ENCODE peak calls at places on chromosomes 11 and 22, in ten cellular contexts. H, J, T, G, X, E, Q, K, P and W are unnamed samples. For H3K4me1, the result is how much of the 10 kb centered on the place peaks cover.

GRCh38 chr22:41197808-41198585 is 7.1 kb upstream of the L3MBTL2 start:
- DNase-seq in G (no peak), H (peak), T (no peak), X (no peak), K (peak), P (peak), E (peak), Q (peak), J (no peak), W (peak)

GRCh38 chr11:279966-280761 is 2.0 kb downstream of the NLRP6 start:
- DNase-seq in G (no peak), T (no peak), H (peak), P (peak), K (peak), J (no peak), X (no peak), Q (peak), E (peak), W (no peak)

GRCh38 chr22:19870153-19871022 is 15.7 kb upstream of the GNB1L start:
- DNase-seq in J (no peak), E (peak), X (no peak), P (no peak), T (no peak), K (peak), G (peak), Q (no peak), H (peak), W (no peak)

GRCh38 chr11:123426766-123427165 is 3.3 kb upstream of the GRAMD1B start:
- DNase-seq in H (no peak), G (no peak), Q (no peak), J (no peak), K (no peak), T (no peak), P (no peak), E (no peak), X (no peak), W (no peak)

GRCh38 chr11:1998290-1998689 is 648 bp upstream of the H19 start:
- DNase-seq in J (no peak), H (no peak), G (no peak), T (no peak), K (no peak), Q (no peak), E (no peak), X (no peak), P (no peak), W (no peak)

GRCh38 chr11:125110996-125111340 is 458 bp downstream of the TMEM218 start:
- DNase-seq in G (peak), E (no peak), J (no peak), Q (no peak), P (peak), H (no peak), X (no peak), K (no peak), T (no peak), W (no peak)

GRCh38 chr11:2262301-2263011 is 7.9 kb downstream of the ASCL2 start:
- DNase-seq in P (no peak), E (no peak), J (no peak), K (no peak), H (peak), X (no peak), T (no peak), Q (no peak), G (no peak), W (no peak)

GRCh38 chr11:126837581-126837980 is 163.0 kb downstream of the KIRREL3 start:
- DNase-seq in H (no peak), G (no peak), J (no peak), X (no peak), K (no peak), P (no peak), T (no peak), Q (no peak), E (no peak), W (no peak)

GRCh38 chr11:102390667-102391449 is 43.8 kb downstream of the BIRC2 start:
- DNase-seq in G (peak), Q (peak), X (peak), J (no peak), T (peak), E (no peak), H (no peak), P (peak), K (peak), W (peak)

GRCh38 chr11:28657378-28658030 is 549.3 kb downstream of the METTL15 start:
- DNase-seq in X (no peak), T (no peak), K (no peak), P (no peak), G (no peak), H (no peak), Q (peak), E (no peak), J (no peak), W (no peak)

GRCh38 chr11:66136752-66137123 is 66.7 kb downstream of the PACS1 start:
- DNase-seq in G (peak), K (no peak), Q (peak), J (no peak), T (no peak), H (no peak), E (no peak), X (no peak), P (no peak), W (no peak)

GRCh38 chr22:20430641-20431519 is 6.7 kb downstream of the SCARF2 start:
- DNase-seq in J (no peak), X (no peak), H (peak), P (peak), K (no peak), G (no peak), T (peak), Q (peak), E (peak), W (peak)

GRCh38 chr22:20773793-20774212 is at the start of gene SERPIND1:
- DNase-seq in J (no peak), P (no peak), H (no peak), T (no peak), K (no peak), G (peak), Q (no peak), E (no peak), X (no peak), W (no peak)

GRCh38 chr11:70067591-70068341 is 10.4 kb upstream of the ANO1 start:
- DNase-seq in T (peak), E (no peak), G (no peak), J (no peak), P (no peak), H (no peak), X (peak), Q (no peak), K (no peak), W (no peak)

GRCh38 chr11:19739872-19740271 is 27.2 kb downstream of the NAV2 start:
- DNase-seq in K (no peak), J (no peak), G (peak), X (no peak), T (no peak), E (no peak), H (no peak), Q (peak), P (peak), W (no peak)

GRCh38 chr11:103659138-103659734 is 377.2 kb upstream of the DDI1 start:
- DNase-seq in T (peak), Q (peak), H (no peak), J (no peak), P (no peak), K (no peak), E (no peak), G (no peak), X (no peak), W (no peak)

GRCh38 chr11:2461253-2462091 is 16.7 kb downstream of the KCNQ1 start:
- DNase-seq in E (no peak), J (no peak), T (no peak), H (no peak), K (peak), Q (no peak), P (no peak), X (no peak), G (no peak), W (peak)

GRCh38 chr11:86068138-86068861 is 584 bp downstream of the PICALM start:
- DNase-seq in Q (no peak), E (no peak), H (no peak), J (no peak), K (peak), G (peak), X (peak), T (no peak), P (peak), W (peak)

GRCh38 chr11:118790357-118791014 is 478 bp downstream of the DDX6 start:
- DNase-seq in K (peak), H (peak), X (peak), P (peak), G (peak), Q (peak), E (peak), J (peak), T (no peak), W (peak)

GRCh38 chr22:19607198-19608113 is 83.2 kb upstream of the CLDN5 start:
- DNase-seq in E (no peak), J (no peak), H (no peak), K (no peak), T (no peak), G (no peak), P (peak), Q (no peak), X (peak), W (peak)

GRCh38 chr22:50525991-50526848 is 822 bp upstream of the SCO2 start:
- DNase-seq in X (peak), T (no peak), H (peak), K (peak), G (peak), Q (peak), P (peak), E (peak), J (no peak), W (peak)

GRCh38 chr22:49396817-49397216 is 430.9 kb downstream of the BRD1 start:
- DNase-seq in Q (no peak), J (no peak), P (no peak), H (no peak), G (no peak), T (no peak), E (no peak), K (no peak), X (no peak), W (no peak)

DNA sequence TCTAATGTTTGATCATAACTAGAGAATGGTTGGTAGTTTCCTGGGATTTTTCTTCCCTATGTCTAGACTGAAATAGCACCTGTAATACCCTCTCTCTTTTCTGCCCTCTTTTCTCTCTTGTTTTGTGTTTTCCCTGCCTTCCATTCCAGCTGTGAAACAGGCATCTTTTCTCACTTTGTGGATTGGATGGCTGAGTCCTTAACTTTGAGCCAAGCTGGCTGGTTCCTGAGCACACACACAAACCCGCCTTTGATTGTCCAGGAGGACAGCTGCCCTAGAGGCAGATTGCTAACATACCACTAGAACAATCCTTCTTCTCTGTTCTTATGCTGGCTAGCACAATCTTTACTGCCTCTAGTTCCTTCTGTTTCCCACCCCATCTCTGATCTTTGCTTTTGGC is 17.7 kb downstream of the CTNND1 start:
- DNase-seq in H (no peak), K (peak), T (no peak), Q (peak), X (no peak), P (no peak), E (no peak), G (peak), J (no peak), W (peak)
- TF ChIP-seq CTCF in H (no peak), K (no peak), T (no peak), Q (no peak), X (no peak), P (no peak), E (no peak), G (peak), J (no peak), W (no peak)

GRCh38 chr22:40088818-40089217 is 88.9 kb upstream of the TNRC6B start:
- DNase-seq in G (no peak), Q (no peak), E (no peak), H (no peak), X (no peak), P (no peak), K (no peak), T (no peak), J (no peak), W (no peak)
- H3K4me1 ChIP-seq in G (under half), Q (under half), E (under half), H (under half), X (under half), P (under half), K (under half), T (under half), J (under half), W (under half)

GRCh38 chr11:45332486-45332934 is 46.4 kb upstream of the SYT13 start:
- DNase-seq in Q (no peak), X (no peak), E (no peak), H (peak), J (no peak), T (peak), K (no peak), G (peak), P (peak), W (peak)
- TF ChIP-seq CTCF in Q (peak), X (peak), E (peak), H (peak), J (peak), T (peak), K (peak), G (peak), P (peak), W (no peak)

DNA sequence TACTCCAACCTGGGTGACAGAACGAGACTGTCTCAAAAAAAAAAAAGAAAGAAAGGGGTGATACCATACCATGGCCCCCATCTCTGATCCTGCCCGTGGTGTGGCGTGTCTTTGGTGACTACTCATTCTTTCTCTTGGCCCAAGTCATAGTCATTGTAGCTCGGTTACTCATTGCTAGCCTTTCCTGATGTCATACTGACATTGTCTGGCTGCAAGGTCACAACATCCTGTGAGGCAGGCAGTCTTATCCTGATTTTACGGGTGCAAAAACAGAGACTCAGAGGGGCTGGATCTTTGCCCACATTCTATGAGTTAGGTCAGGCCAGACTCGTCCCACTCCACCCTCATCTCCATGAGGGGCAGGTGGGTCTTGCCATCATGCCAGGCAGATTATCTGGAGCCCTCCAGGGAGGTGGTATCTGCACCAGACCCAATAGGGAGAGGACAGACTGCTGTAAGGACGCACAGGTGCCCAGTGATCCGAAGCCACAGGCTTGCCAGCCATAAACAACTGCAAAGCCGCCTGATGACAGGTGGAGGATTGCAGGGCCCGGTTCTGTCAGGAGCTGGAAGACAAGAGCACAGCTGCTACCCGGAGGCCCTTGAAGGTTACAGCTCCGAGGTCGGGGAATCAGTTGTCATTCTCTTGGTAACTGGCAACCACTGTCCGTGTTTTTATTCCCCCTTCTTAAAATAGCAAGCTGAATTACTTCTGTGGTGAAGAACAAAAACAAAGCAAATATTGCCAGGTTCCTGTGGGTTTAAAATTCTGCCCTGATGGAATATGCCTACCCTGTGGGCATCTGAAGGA is 13.8 kb downstream of the TOM1 start:
- DNase-seq in X (no peak), H (peak), K (peak), T (no peak), J (no peak), Q (peak), G (peak), P (no peak), E (no peak), W (peak)
- H3K4me1 ChIP-seq in X (under half), H (under half), K (under half), T (under half), J (half or more), Q (under half), G (under half), P (half or more), E (half or more), W (under half)

GRCh38 chr22:35517769-35518530 is 22.7 kb upstream of the RASD2 start:
- DNase-seq in E (peak), G (no peak), H (no peak), K (no peak), T (no peak), Q (peak), X (no peak), J (no peak), P (peak), W (peak)
- TF ChIP-seq CTCF in E (no peak), G (no peak), H (no peak), K (no peak), T (no peak), Q (no peak), X (no peak), J (no peak), P (no peak), W (no peak)

GRCh38 chr11:8867856-8868705 is 42.9 kb upstream of the AKIP1 start:
- DNase-seq in T (no peak), E (no peak), X (no peak), G (peak), Q (peak), J (no peak), H (no peak), P (no peak), K (no peak), W (no peak)
- H3K4me1 ChIP-seq in T (under half), E (under half), X (under half), G (under half), Q (under half), J (half or more), H (under half), P (half or more), K (under half), W (half or more)

GRCh38 chr11:12102588-12103410 is 7.6 kb upstream of the MICAL2 start:
- DNase-seq in E (no peak), H (no peak), X (no peak), G (no peak), Q (no peak), T (no peak), J (no peak), P (no peak), K (no peak), W (no peak)
- TF ChIP-seq CTCF in E (no peak), H (no peak), X (no peak), G (no peak), Q (no peak), T (peak), J (no peak), P (no peak), K (no peak), W (no peak)